ENCODE peak calls at places on chromosomes 5 and 9, in seven cellular contexts. N is sigmoid colon, U is AG04449, W is Calu3, G is suprapubic skin, Z is type B pancreatic cell, H is AG10803. F is an unnamed sample.

GRCh38 chr5:82004511-82004910 is 32.7 kb downstream of the ATG10 start:
- DNase-seq in G (no peak), Z (no peak), U (no peak), H (no peak), W (no peak), N (no peak), F (no peak)

GRCh38 chr5:67255881-67256280 is 59.3 kb upstream of the CD180 start:
- DNase-seq in U (no peak), N (no peak), Z (no peak), W (no peak), H (peak), G (no peak), F (no peak)

GRCh38 chr5:6195711-6196358 is 182.5 kb downstream of the MED10 start:
- DNase-seq in W (no peak), N (no peak), G (no peak), Z (no peak), U (no peak), H (no peak), F (no peak)

GRCh38 chr9:74887041-74887980 is at the start of gene TRPM6:
- DNase-seq in W (peak), H (peak), N (peak), G (peak), U (peak), Z (no peak), F (no peak)

GRCh38 chr9:35603506-35603985 is 1.5 kb upstream of the TESK1 start:
- DNase-seq in G (peak), N (peak), U (peak), Z (no peak), W (no peak), H (peak), F (peak)

GRCh38 chr9:126979461-126979860 is 64.9 kb downstream of the RALGPS1 start:
- DNase-seq in G (no peak), W (no peak), U (no peak), Z (no peak), H (no peak), N (no peak), F (no peak)

GRCh38 chr9:65404232-65405006 is 119.4 kb upstream of the FOXD4L5 start:
- DNase-seq in N (peak), Z (no peak), H (no peak), G (no peak), U (no peak), W (no peak), F (no peak)

GRCh38 chr9:115694014-115694413 is 459.6 kb upstream of the PAPPA start:
- DNase-seq in Z (no peak), G (no peak), N (no peak), W (peak), H (peak), U (peak), F (no peak)

GRCh38 chr9:116549786-116550660 is 137.1 kb upstream of the TRIM32 start:
- DNase-seq in U (no peak), W (no peak), H (no peak), N (no peak), Z (no peak), G (no peak), F (no peak)

GRCh38 chr9:93202919-93203712 is 19.2 kb downstream of the WNK2 start:
- DNase-seq in H (no peak), N (no peak), Z (no peak), W (no peak), U (no peak), G (no peak), F (peak)

GRCh38 chr9:36132081-36132480 is 4.5 kb upstream of the GLIPR2 start:
- DNase-seq in N (no peak), G (peak), Z (no peak), W (no peak), U (no peak), H (peak), F (no peak)

GRCh38 chr9:102479191-102479590 is 515.9 kb upstream of the CYLC2 start:
- DNase-seq in H (no peak), Z (no peak), G (no peak), W (no peak), U (no peak), N (no peak), F (no peak)

GRCh38 chr9:76373173-76373771 is 21.0 kb downstream of the RFK start:
- DNase-seq in N (peak), W (peak), H (peak), U (no peak), G (no peak), Z (no peak), F (no peak)

GRCh38 chr5:115429345-115429940 is 115.1 kb downstream of the FEM1C start:
- DNase-seq in N (no peak), W (no peak), U (no peak), H (no peak), Z (no peak), G (no peak), F (no peak)

GRCh38 chr5:159765034-159765433 is 151.2 kb upstream of the ADRA1B start:
- DNase-seq in W (no peak), N (no peak), Z (no peak), G (no peak), H (peak), U (no peak), F (no peak)

GRCh38 chr5:82639393-82640144 is 361.4 kb upstream of the RPS23 start:
- DNase-seq in G (no peak), N (no peak), U (no peak), H (peak), W (no peak), Z (no peak), F (no peak)

GRCh38 chr9:134917431-134918373 is at the start of gene FCN1:
- DNase-seq in W (no peak), Z (peak), G (no peak), U (no peak), N (no peak), H (no peak), F (peak)

GRCh38 chr9:109771084-109771483 is 8.9 kb upstream of the PALM2AKAP2 start:
- DNase-seq in H (peak), Z (no peak), U (peak), W (no peak), N (no peak), G (no peak), F (no peak)

GRCh38 chr9:27337833-27338526 is 41.0 kb upstream of the EQTN start:
- DNase-seq in U (no peak), H (no peak), N (no peak), W (no peak), Z (no peak), G (no peak), F (no peak)

GRCh38 chr5:32504923-32505596 is 60.5 kb upstream of the ZFR start:
- DNase-seq in Z (no peak), H (peak), W (no peak), U (peak), N (peak), G (peak), F (no peak)

GRCh38 chr9:91948423-91949292 is 1.4 kb downstream of the ROR2 start:
- DNase-seq in Z (peak), H (no peak), W (peak), N (peak), U (no peak), G (peak), F (no peak)

GRCh38 chr5:56501949-56502557 is 268.9 kb upstream of the ANKRD55 start:
- DNase-seq in W (peak), Z (no peak), G (no peak), N (no peak), U (no peak), H (no peak), F (no peak)

GRCh38 chr5:8399471-8399870 is 530.5 kb downstream of the MTRR start:
- DNase-seq in U (no peak), H (no peak), Z (no peak), G (no peak), W (no peak), N (no peak), F (no peak)

GRCh38 chr5:167217097-167217743 is 1074.2 kb upstream of the WWC1 start:
- DNase-seq in W (no peak), U (no peak), N (no peak), H (no peak), Z (no peak), G (no peak), F (no peak)

GRCh38 chr5:32329395-32329834 is 16.7 kb upstream of the MTMR12 start:
- DNase-seq in G (peak), U (no peak), H (peak), N (peak), Z (no peak), W (peak), F (no peak)

GRCh38 chr5:41109186-41109585 is 38.0 kb upstream of the MROH2B start:
- DNase-seq in U (no peak), H (no peak), W (no peak), G (no peak), Z (no peak), N (no peak), F (no peak)

GRCh38 chr5:116035123-116035522 is 2.9 kb downstream of the ARL14EPL start:
- DNase-seq in G (no peak), W (no peak), U (no peak), N (no peak), Z (no peak), H (no peak), F (no peak)

GRCh38 chr9:19936598-19936997 is 147.8 kb upstream of the SLC24A2 start:
- DNase-seq in Z (no peak), W (no peak), H (no peak), U (no peak), N (no peak), G (no peak), F (no peak)

GRCh38 chr5:135349441-135349840 is 49.6 kb downstream of the MACROH2A1 start:
- DNase-seq in G (no peak), N (no peak), Z (no peak), H (no peak), W (no peak), U (no peak), F (no peak)

GRCh38 chr9:1421436-1421835 is 371.3 kb downstream of the DMRT2 start:
- DNase-seq in N (no peak), W (no peak), H (no peak), Z (no peak), U (no peak), G (no peak), F (no peak)

GRCh38 chr9:14421291-14421690 is 107.3 kb upstream of the NFIB start:
- DNase-seq in H (no peak), Z (no peak), N (no peak), U (no peak), G (no peak), W (no peak), F (no peak)

GRCh38 chr5:170262061-170262764 is 29.4 kb downstream of the C5orf58 start:
- DNase-seq in W (no peak), H (no peak), U (no peak), G (peak), N (no peak), Z (no peak), F (no peak)

GRCh38 chr5:10499776-10500175 is 58.1 kb downstream of the ROPN1L start:
- DNase-seq in G (no peak), N (no peak), U (no peak), W (no peak), H (no peak), Z (no peak), F (peak)

GRCh38 chr9:30075022-30075421 is 2309.4 kb upstream of the ACO1 start:
- DNase-seq in W (no peak), H (no peak), G (no peak), U (no peak), N (no peak), Z (no peak), F (no peak)

GRCh38 chr9:107338911-107339659 is 56.0 kb downstream of the RAD23B start:
- DNase-seq in Z (no peak), N (no peak), U (no peak), H (no peak), W (no peak), G (no peak), F (no peak)
- TF ChIP-seq CTCF in Z (no peak), N (no peak), U (no peak), H (no peak), W (no peak), G (no peak), F (no peak)

GRCh38 chr5:72244862-72245371 is 75.1 kb downstream of the MRPS27 start:
- DNase-seq in Z (no peak), N (no peak), W (peak), U (no peak), G (no peak), H (peak), F (no peak)

GRCh38 chr5:72246954-72247442 is 73.0 kb downstream of the MRPS27 start:
- DNase-seq in N (no peak), Z (no peak), W (no peak), G (no peak), H (no peak), U (no peak), F (no peak)

GRCh38 chr5:72245517-72246238 is 74.4 kb downstream of the MRPS27 start:
- DNase-seq in W (no peak), U (no peak), G (no peak), N (no peak), Z (no peak), H (no peak), F (no peak)

GRCh38 chr5:72248352-72249032 is 71.5 kb downstream of the MRPS27 start:
- DNase-seq in H (peak), N (peak), G (peak), U (no peak), Z (no peak), W (no peak), F (no peak)

GRCh38 chr5:72246239-72246580 is 73.8 kb downstream of the MRPS27 start:
- DNase-seq in N (no peak), Z (no peak), W (no peak), G (no peak), U (no peak), H (no peak), F (no peak)
- TF ChIP-seq CTCF in N (no peak), Z (no peak), W (no peak), G (no peak), U (no peak), H (no peak), F (peak)

GRCh38 chr5:102583663-102584062 is 84.9 kb upstream of the SLCO6A1 start:
- DNase-seq in N (no peak), H (peak), U (no peak), W (no peak), Z (no peak), G (no peak), F (no peak)

GRCh38 chr5:102578362-102578761 is 79.6 kb upstream of the SLCO6A1 start:
- DNase-seq in Z (no peak), N (no peak), W (no peak), U (no peak), G (no peak), H (no peak), F (no peak)

GRCh38 chr5:102582706-102583105 is 83.9 kb upstream of the SLCO6A1 start:
- DNase-seq in W (no peak), G (no peak), Z (no peak), N (no peak), U (no peak), H (peak), F (no peak)

GRCh38 chr5:102579379-102579778 is 80.6 kb upstream of the SLCO6A1 start:
- DNase-seq in W (no peak), H (no peak), N (no peak), U (no peak), G (no peak), Z (no peak), F (no peak)

DNA sequence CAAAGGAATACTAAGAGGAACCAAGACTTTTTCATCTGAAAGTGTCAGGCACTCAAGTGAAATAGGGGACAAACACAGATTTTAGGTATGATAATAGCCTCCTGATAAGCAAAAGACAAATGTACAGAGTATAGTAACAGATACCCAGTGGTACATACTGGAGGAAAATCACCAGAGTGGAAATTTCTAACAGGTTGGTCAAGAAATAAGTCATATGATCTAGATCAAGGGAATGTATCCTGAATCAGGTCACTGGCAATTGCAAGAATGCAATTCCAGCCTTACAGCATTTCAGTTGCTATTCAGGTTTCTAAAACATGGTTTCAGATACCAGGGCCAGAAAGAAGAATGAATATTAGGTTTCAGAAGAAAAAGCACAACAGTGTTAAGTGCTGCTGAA is 82.2 kb upstream of the SLCO6A1 start:
- DNase-seq in H (no peak), N (no peak), G (no peak), Z (no peak), W (no peak), U (no peak), F (no peak)
- TF ChIP-seq CTCF in H (no peak), N (no peak), G (no peak), Z (no peak), W (no peak), U (no peak), F (no peak)

GRCh38 chr5:17325770-17326599 is 108.6 kb downstream of the BASP1 start:
- DNase-seq in W (no peak), H (no peak), G (no peak), N (no peak), Z (no peak), U (no peak), F (no peak)

GRCh38 chr5:17327048-17327447 is 109.6 kb downstream of the BASP1 start:
- DNase-seq in H (no peak), N (no peak), U (no peak), W (no peak), Z (no peak), G (no peak), F (no peak)

GRCh38 chr5:17329566-17329965 is 112.1 kb downstream of the BASP1 start:
- DNase-seq in W (no peak), Z (no peak), G (no peak), U (no peak), H (no peak), N (no peak), F (no peak)

GRCh38 chr5:17330386-17330785 is 113.0 kb downstream of the BASP1 start:
- DNase-seq in W (no peak), G (no peak), U (no peak), Z (no peak), N (no peak), H (no peak), F (no peak)

GRCh38 chr5:17326600-17327037 is 109.2 kb downstream of the BASP1 start:
- DNase-seq in U (no peak), H (no peak), N (no peak), W (no peak), G (no peak), Z (no peak), F (no peak)
- TF ChIP-seq CTCF in U (no peak), H (no peak), N (no peak), W (no peak), G (no peak), Z (no peak), F (no peak)

F was measured in chondrocyte.